ENCODE peak calls at places on chromosomes 4 and X, in ten cellular contexts. G is ascending aorta; K is heart right ventricle; W is foreskin fibroblast; J is nephron progenitor cell; F is CD8-positive, alpha-beta T cell; A is AG04449; P is WTC11; N is right lobe of liver; M is colonic mucosa. I is an unnamed sample.

GRCh38 chrX:91434351-91435168 is at the start of gene PABPC5:
- DNase-seq in G (peak), K (peak), W (peak), J (peak), F (no peak), A (peak), P (peak), N (peak), M (peak), I (peak)

GRCh38 chr4:77127837-77128621 is 29.0 kb upstream of the CCNG2 start:
- DNase-seq in G (no peak), K (no peak), W (peak), J (no peak), F (no peak), A (no peak), P (no peak), N (no peak), M (no peak), I (no peak)

GRCh38 chr4:10118355-10119004 is 1.9 kb upstream of the WDR1 start:
- DNase-seq in G (no peak), K (no peak), W (no peak), J (no peak), F (no peak), A (no peak), P (no peak), N (no peak), M (peak), I (no peak)

GRCh38 chr4:5609265-5610007 is 98.9 kb downstream of the EVC2 start:
- DNase-seq in G (no peak), K (no peak), W (no peak), J (no peak), F (no peak), A (no peak), P (no peak), N (no peak), M (no peak), I (no peak)

GRCh38 chr4:109155682-109156243 is 146.7 kb downstream of the COL25A1 start:
- DNase-seq in G (no peak), K (no peak), W (peak), J (no peak), F (no peak), A (no peak), P (no peak), N (no peak), M (no peak), I (no peak)

GRCh38 chr4:156888762-156889161 is 82.8 kb downstream of the PDGFC start:
- DNase-seq in G (no peak), K (no peak), W (peak), J (no peak), F (no peak), A (peak), P (no peak), N (no peak), M (no peak), I (no peak)

GRCh38 chr4:188399834-188400233 is 260.6 kb downstream of the TRIML1 start:
- DNase-seq in G (no peak), K (no peak), W (no peak), J (no peak), F (no peak), A (no peak), P (peak), N (no peak), M (no peak), I (no peak)

GRCh38 chrX:14936561-14936960 is 63.3 kb downstream of the MOSPD2 start:
- DNase-seq in G (no peak), K (no peak), W (peak), J (no peak), F (no peak), A (peak), P (no peak), N (no peak), M (no peak), I (no peak)

GRCh38 chr4:159027535-159027934 is 75.3 kb upstream of the RAPGEF2 start:
- DNase-seq in G (no peak), K (no peak), W (no peak), J (no peak), F (no peak), A (no peak), P (no peak), N (no peak), M (no peak), I (no peak)

GRCh38 chr4:114137984-114138383 is 158.5 kb upstream of the ARSJ start:
- DNase-seq in G (no peak), K (no peak), W (no peak), J (no peak), F (no peak), A (no peak), P (no peak), N (no peak), M (no peak), I (no peak)

GRCh38 chr4:79042079-79042674 is 102.9 kb upstream of the PAQR3 start:
- DNase-seq in G (no peak), K (no peak), W (peak), J (no peak), F (no peak), A (no peak), P (no peak), N (no peak), M (peak), I (no peak)

GRCh38 chr4:80305466-80305865 is 30.1 kb upstream of the CFAP299 start:
- DNase-seq in G (no peak), K (no peak), W (peak), J (no peak), F (no peak), A (no peak), P (no peak), N (no peak), M (no peak), I (no peak)

GRCh38 chr4:153019906-153020305 is 83.8 kb downstream of the FHDC1 start:
- DNase-seq in G (no peak), K (no peak), W (no peak), J (no peak), F (no peak), A (no peak), P (no peak), N (no peak), M (no peak), I (no peak)

GRCh38 chrX:153556767-153557166 is 39.3 kb downstream of the ATP2B3 start:
- DNase-seq in G (no peak), K (no peak), W (no peak), J (no peak), F (no peak), A (no peak), P (no peak), N (no peak), M (no peak), I (no peak)

GRCh38 chr4:184165291-184165690 is 52.4 kb downstream of the ENPP6 start:
- DNase-seq in G (no peak), K (no peak), W (no peak), J (no peak), F (no peak), A (no peak), P (peak), N (no peak), M (no peak), I (no peak)

GRCh38 chr4:110533940-110534339 is 58.0 kb downstream of the ENPEP start:
- DNase-seq in G (no peak), K (no peak), W (peak), J (no peak), F (no peak), A (peak), P (no peak), N (no peak), M (no peak), I (no peak)

GRCh38 chr4:35461931-35462659 is 782.2 kb downstream of the ARAP2 start:
- DNase-seq in G (no peak), K (no peak), W (no peak), J (no peak), F (no peak), A (no peak), P (peak), N (no peak), M (no peak), I (peak)

GRCh38 chrX:63354484-63354883 is 3.4 kb upstream of the SPIN4 start:
- DNase-seq in G (no peak), K (no peak), W (no peak), J (no peak), F (no peak), A (no peak), P (no peak), N (no peak), M (no peak), I (no peak)

GRCh38 chrX:24692305-24692704 is 1.4 kb upstream of the POLA1 start:
- DNase-seq in G (no peak), K (no peak), W (no peak), J (no peak), F (no peak), A (no peak), P (no peak), N (no peak), M (no peak), I (no peak)

GRCh38 chr4:1533501-1534064 is 127.3 kb upstream of the NKX1-1 start:
- DNase-seq in G (no peak), K (peak), W (peak), J (peak), F (no peak), A (no peak), P (no peak), N (no peak), M (no peak), I (peak)

GRCh38 chr4:87525636-87526035 is 3.5 kb downstream of the SPARCL1 start:
- DNase-seq in G (no peak), K (no peak), W (peak), J (no peak), F (no peak), A (no peak), P (no peak), N (no peak), M (no peak), I (no peak)

GRCh38 chrX:7192871-7193270 is 44.9 kb upstream of the PUDP start:
- DNase-seq in G (no peak), K (no peak), W (no peak), J (no peak), F (no peak), A (no peak), P (no peak), N (no peak), M (no peak), I (no peak)

GRCh38 chrX:96002401-96002800 is 682.2 kb upstream of the DIAPH2 start:
- DNase-seq in G (no peak), K (no peak), W (no peak), J (no peak), F (no peak), A (no peak), P (no peak), N (no peak), M (no peak), I (no peak)

GRCh38 chr4:68404153-68404552 is 43.1 kb upstream of the TMPRSS11E start:
- DNase-seq in G (no peak), K (no peak), W (no peak), J (no peak), F (no peak), A (no peak), P (no peak), N (no peak), M (no peak), I (no peak)

GRCh38 chrX:107731831-107732502 is 43.6 kb downstream of the TSC22D3 start:
- DNase-seq in G (peak), K (peak), W (peak), J (peak), F (no peak), A (no peak), P (peak), N (peak), M (peak), I (no peak)

GRCh38 chrX:127552571-127552970 is 499.6 kb downstream of the ACTRT1 start:
- DNase-seq in G (no peak), K (no peak), W (no peak), J (no peak), F (no peak), A (no peak), P (no peak), N (no peak), M (no peak), I (no peak)

GRCh38 chrX:135531813-135532212 is 11.4 kb downstream of the INTS6L start:
- DNase-seq in G (no peak), K (no peak), W (peak), J (no peak), F (no peak), A (no peak), P (no peak), N (no peak), M (no peak), I (no peak)

GRCh38 chrX:79270401-79270800 is 96.7 kb downstream of the ITM2A start:
- DNase-seq in G (no peak), K (peak), W (peak), J (peak), F (peak), A (no peak), P (peak), N (no peak), M (peak), I (no peak)

GRCh38 chrX:46582964-46583363 is 9.4 kb downstream of the CHST7 start:
- DNase-seq in G (no peak), K (no peak), W (peak), J (no peak), F (no peak), A (peak), P (no peak), N (no peak), M (no peak), I (no peak)

GRCh38 chrX:31603411-31604120 is 531.7 kb upstream of the FTHL17 start:
- DNase-seq in G (no peak), K (no peak), W (peak), J (no peak), F (no peak), A (no peak), P (no peak), N (no peak), M (no peak), I (no peak)

GRCh38 chr4:185265942-185266341 is 56.5 kb downstream of the SNX25 start:
- DNase-seq in G (no peak), K (no peak), W (peak), J (no peak), F (no peak), A (peak), P (no peak), N (no peak), M (no peak), I (no peak)

GRCh38 chrX:76109654-76110053 is 63.2 kb upstream of the PBDC1 start:
- DNase-seq in G (no peak), K (no peak), W (no peak), J (no peak), F (no peak), A (no peak), P (no peak), N (no peak), M (no peak), I (no peak)

GRCh38 chr4:100982345-100982744 is 365.0 kb downstream of the PPP3CA start:
- DNase-seq in G (no peak), K (no peak), W (no peak), J (no peak), F (no peak), A (no peak), P (no peak), N (no peak), M (no peak), I (no peak)

GRCh38 chrX:6149231-6149870 is 79.3 kb downstream of the NLGN4X start:
- DNase-seq in G (no peak), K (no peak), W (peak), J (no peak), F (no peak), A (no peak), P (no peak), N (no peak), M (no peak), I (no peak)

GRCh38 chr4:136355970-136356369 is 1176.3 kb downstream of the PCDH18 start:
- DNase-seq in G (no peak), K (no peak), W (no peak), J (no peak), F (no peak), A (no peak), P (peak), N (no peak), M (no peak), I (peak)

GRCh38 chr4:136357556-136357955 is 1174.7 kb downstream of the PCDH18 start:
- DNase-seq in G (no peak), K (no peak), W (no peak), J (no peak), F (no peak), A (no peak), P (no peak), N (no peak), M (no peak), I (no peak)
- TF ChIP-seq CTCF in G (no peak), K (no peak), W (no peak), J (no peak), F (no peak), A (no peak), P (no peak), N (no peak), M (no peak), I (no peak)

DNA sequence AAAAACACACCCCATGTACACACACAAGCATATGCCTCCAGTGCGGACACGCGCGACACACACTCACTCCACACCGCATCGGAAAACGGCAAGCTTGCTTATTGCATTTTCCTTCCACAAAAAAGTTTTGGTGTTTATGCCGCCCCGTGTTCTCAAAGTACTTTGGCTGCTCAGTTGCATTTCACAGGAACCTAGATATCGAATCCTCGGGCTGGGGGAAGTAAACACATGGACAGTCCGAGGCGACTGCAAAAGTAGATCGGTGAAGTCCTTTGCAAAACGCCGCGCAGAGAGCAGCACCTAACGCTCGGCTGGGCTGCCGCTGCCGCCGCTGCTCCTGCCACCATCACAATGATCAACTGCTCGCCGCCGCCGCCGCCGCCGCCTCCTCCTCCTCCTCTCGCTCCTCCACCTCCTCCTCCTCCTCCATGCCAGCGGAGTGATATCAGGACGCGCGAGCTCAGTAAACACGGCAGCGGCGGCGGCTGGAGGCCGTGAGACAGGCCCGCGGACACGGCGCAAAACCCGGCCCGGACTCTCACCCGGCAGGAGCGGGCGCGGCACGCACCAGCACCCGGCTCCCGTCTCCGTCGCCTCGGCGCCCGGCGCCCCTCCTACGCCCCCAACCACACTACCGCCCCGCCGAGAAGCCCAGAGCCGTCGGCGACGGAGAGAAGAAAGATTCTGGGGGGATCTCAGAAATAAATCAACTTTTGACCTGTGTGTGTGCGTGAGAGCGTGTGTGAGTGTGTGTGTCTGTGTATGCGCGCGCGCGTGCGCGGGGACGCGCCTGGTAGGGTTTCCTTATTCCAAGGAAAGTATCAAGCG is at the start of gene MAML3:
- DNase-seq in G (peak), K (peak), W (peak), J (peak), F (peak), A (peak), P (peak), N (peak), M (peak), I (peak)
- TF ChIP-seq CTCF in G (no peak), K (no peak), W (no peak), J (no peak), F (no peak), A (no peak), P (no peak), N (no peak), M (no peak), I (no peak)

DNA sequence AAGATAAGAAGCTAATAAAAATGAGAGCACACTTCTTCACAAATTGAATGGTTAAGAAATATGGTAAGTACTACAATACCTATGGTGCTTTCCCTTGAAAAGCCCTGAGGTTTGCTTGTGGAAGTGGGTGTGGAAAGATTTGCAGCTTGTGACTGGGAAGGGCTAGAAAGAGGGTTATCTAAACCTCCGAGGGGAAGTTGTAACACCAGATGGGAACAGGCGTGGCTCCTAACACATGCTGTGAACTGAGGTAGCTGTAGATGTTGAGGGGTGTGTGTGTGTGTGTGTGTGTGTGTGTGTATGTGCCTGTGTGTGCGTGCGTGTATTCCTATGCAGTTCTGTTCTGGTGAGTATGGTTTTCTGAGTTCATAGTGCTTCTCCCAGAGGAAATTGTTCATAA is 21.5 kb downstream of the FRMPD4 start:
- DNase-seq in G (no peak), K (no peak), W (peak), J (no peak), F (no peak), A (no peak), P (no peak), N (no peak), M (no peak), I (no peak)
- TF ChIP-seq CTCF in G (no peak), K (no peak), W (no peak), J (no peak), F (no peak), A (no peak), P (no peak), N (no peak), M (no peak), I (no peak)

GRCh38 chrX:784829-785228 is 154.2 kb downstream of the SHOX start:
- DNase-seq in G (no peak), K (no peak), W (no peak), J (no peak), F (no peak), A (no peak), P (no peak), N (no peak), M (no peak), I (peak)
- TF ChIP-seq CTCF in G (no peak), K (no peak), W (no peak), J (no peak), F (no peak), A (no peak), P (no peak), N (no peak), M (no peak), I (no peak)

DNA sequence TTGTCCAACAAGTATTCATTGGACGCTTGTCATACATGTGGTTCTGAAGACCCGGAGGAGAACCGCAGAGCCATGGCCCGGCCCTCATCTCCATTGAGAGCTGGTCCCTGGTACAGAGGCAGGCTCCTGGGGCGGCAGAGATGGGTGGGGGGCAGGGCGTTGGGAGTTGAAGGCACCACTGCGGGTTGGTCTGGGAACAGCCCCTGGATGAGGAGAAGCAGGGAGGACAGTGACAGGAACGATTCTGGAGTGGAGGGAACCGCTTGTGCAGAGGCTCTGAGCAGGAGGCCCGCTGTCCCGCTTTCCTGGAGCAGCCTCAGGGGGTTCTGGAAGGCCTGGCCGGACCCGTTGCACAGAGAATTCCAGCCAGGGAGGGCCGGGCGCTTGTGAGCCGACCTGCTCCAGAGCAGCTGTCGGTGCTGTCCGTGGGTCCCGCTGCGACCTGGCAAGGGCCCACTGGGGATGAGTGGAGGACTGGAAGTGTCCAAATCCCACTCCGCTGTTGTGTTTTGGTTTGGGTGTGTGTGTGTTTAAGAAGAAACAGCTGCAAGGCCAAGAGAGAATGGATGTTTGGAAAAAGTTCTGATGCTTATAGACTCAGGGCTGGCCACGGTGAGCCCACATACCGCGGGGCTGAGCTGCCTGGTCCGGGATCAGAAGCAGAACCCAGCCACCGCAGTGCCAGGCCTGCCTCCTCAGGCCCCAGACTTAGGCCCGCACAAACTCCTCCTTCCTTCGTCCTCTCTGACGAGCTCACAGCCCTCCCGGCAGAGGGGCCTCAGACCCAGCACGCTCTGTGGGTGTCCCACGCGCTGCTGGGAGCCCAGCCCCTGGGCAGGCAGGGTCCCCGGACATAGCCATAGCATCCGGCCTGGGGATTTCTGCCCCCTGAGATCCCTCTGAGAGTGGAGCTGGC is 73.8 kb downstream of the HTRA3 start:
- DNase-seq in G (no peak), K (peak), W (peak), J (no peak), F (no peak), A (no peak), P (no peak), N (no peak), M (no peak), I (no peak)
- TF ChIP-seq CTCF in G (no peak), K (no peak), W (no peak), J (no peak), F (no peak), A (no peak), P (no peak), N (no peak), M (no peak), I (no peak)

GRCh38 chrX:18983711-18984380 is at the start of gene PHKA2:
- DNase-seq in G (no peak), K (peak), W (peak), J (no peak), F (no peak), A (no peak), P (peak), N (peak), M (peak), I (no peak)

GRCh38 chrX:18985186-18985435 is 1.2 kb upstream of the PHKA2 start:
- DNase-seq in G (no peak), K (no peak), W (no peak), J (no peak), F (no peak), A (no peak), P (no peak), N (no peak), M (no peak), I (no peak)

GRCh38 chrX:18981124-18981807 is 2.6 kb downstream of the PHKA2 start:
- DNase-seq in G (no peak), K (no peak), W (no peak), J (no peak), F (no peak), A (no peak), P (no peak), N (peak), M (no peak), I (no peak)

GRCh38 chrX:18984381-18985185 is 669 bp upstream of the PHKA2 start:
- DNase-seq in G (peak), K (peak), W (peak), J (peak), F (peak), A (no peak), P (peak), N (peak), M (peak), I (peak)
- TF ChIP-seq CTCF in G (peak), K (peak), W (peak), J (peak), F (peak), A (peak), P (no peak), N (peak), M (peak), I (peak)

I was measured in chondrocyte.